ENCODE peak calls at places on chromosomes 16 and 17, in seven cellular contexts. E, T, W, L, S, V and P are unnamed samples.

GRCh38 chr16:12758031-12758669 is 45.5 kb downstream of the CPPED1 start:
- DNase-seq in V (no peak), S (no peak), W (no peak), E (peak), T (no peak), L (peak), P (no peak)

GRCh38 chr17:44966348-44967025 is 1.6 kb downstream of the C1QL1 start:
- DNase-seq in S (no peak), T (no peak), W (no peak), V (no peak), E (no peak), L (no peak), P (no peak)

GRCh38 chr17:57391857-57392256 is 135.5 kb downstream of the MSI2 start:
- DNase-seq in L (no peak), E (no peak), W (no peak), V (no peak), T (no peak), S (no peak), P (no peak)

GRCh38 chr17:75250009-75250471 is 11.4 kb downstream of the GGA3 start:
- DNase-seq in L (no peak), E (peak), V (no peak), S (no peak), T (no peak), W (no peak), P (no peak)

GRCh38 chr17:48522990-48523389 is 7.8 kb downstream of the HOXB1 start:
- DNase-seq in T (no peak), W (no peak), E (no peak), S (no peak), L (no peak), V (no peak), P (no peak)

GRCh38 chr17:78414178-78415162 is 36.0 kb downstream of the PGS1 start:
- DNase-seq in V (no peak), S (no peak), W (no peak), E (no peak), T (no peak), L (no peak), P (no peak)

GRCh38 chr16:10282367-10282766 is 100.1 kb upstream of the GRIN2A start:
- DNase-seq in T (no peak), L (peak), S (no peak), V (no peak), E (no peak), W (no peak), P (no peak)

GRCh38 chr16:71383054-71383773 is 24.7 kb downstream of the CALB2 start:
- DNase-seq in W (peak), E (peak), L (peak), V (no peak), S (no peak), T (peak), P (no peak)

GRCh38 chr17:16585796-16586195 is 16.8 kb upstream of the ZNF287 start:
- DNase-seq in L (no peak), V (no peak), E (peak), W (no peak), T (no peak), S (no peak), P (no peak)

GRCh38 chr17:50211249-50212120 is 10.1 kb upstream of the COL1A1 start:
- DNase-seq in W (no peak), T (no peak), E (peak), V (peak), S (no peak), L (no peak), P (no peak)

GRCh38 chr16:10218490-10219206 is 36.4 kb upstream of the GRIN2A start:
- DNase-seq in W (no peak), V (no peak), E (no peak), T (no peak), S (no peak), L (no peak), P (no peak)

GRCh38 chr17:61149106-61149505 is 250.5 kb upstream of the TBX2 start:
- DNase-seq in V (no peak), T (no peak), L (no peak), S (no peak), E (no peak), W (no peak), P (no peak)

GRCh38 chr17:49629447-49629846 is 48.5 kb downstream of the SPOP start:
- DNase-seq in E (no peak), T (no peak), L (no peak), V (no peak), W (no peak), S (no peak), P (no peak)

GRCh38 chr16:68074850-68075249 is 10.3 kb upstream of the NFATC3 start:
- DNase-seq in S (peak), L (no peak), E (no peak), W (peak), V (no peak), T (no peak), P (no peak)

GRCh38 chr16:56812884-56813283 is 52.1 kb upstream of the SLC12A3 start:
- DNase-seq in E (peak), S (no peak), T (no peak), W (no peak), L (no peak), V (no peak), P (no peak)

GRCh38 chr17:13288248-13288647 is 270.4 kb upstream of the ELAC2 start:
- DNase-seq in T (no peak), S (no peak), W (no peak), L (no peak), V (no peak), E (no peak), P (no peak)

GRCh38 chr16:55562936-55563335 is 3.5 kb upstream of the CAPNS2 start:
- DNase-seq in L (no peak), E (peak), S (no peak), W (no peak), V (no peak), T (peak), P (no peak)

GRCh38 chr17:1347681-1348318 is 52.2 kb downstream of the YWHAE start:
- DNase-seq in T (no peak), S (peak), W (no peak), E (no peak), V (no peak), L (peak), P (no peak)

GRCh38 chr17:79034931-79035485 is 11.0 kb downstream of the C1QTNF1 start:
- DNase-seq in W (no peak), V (peak), T (no peak), S (no peak), E (no peak), L (no peak), P (no peak)

GRCh38 chr17:76793775-76794174 is 55.9 kb downstream of the MFSD11 start:
- DNase-seq in S (peak), V (no peak), L (no peak), W (peak), E (peak), T (no peak), P (no peak)

GRCh38 chr16:57892041-57892440 is 78.9 kb downstream of the CNGB1 start:
- DNase-seq in S (no peak), T (peak), L (no peak), E (peak), V (no peak), W (no peak), P (peak)

GRCh38 chr16:69930117-69930776 is 20.9 kb upstream of the CLEC18A start:
- DNase-seq in T (no peak), E (peak), L (peak), W (peak), S (peak), V (peak), P (no peak)

GRCh38 chr17:28117304-28117703 is 74.8 kb downstream of the NLK start:
- DNase-seq in W (no peak), S (no peak), E (no peak), T (no peak), L (no peak), V (no peak), P (no peak)

DNA sequence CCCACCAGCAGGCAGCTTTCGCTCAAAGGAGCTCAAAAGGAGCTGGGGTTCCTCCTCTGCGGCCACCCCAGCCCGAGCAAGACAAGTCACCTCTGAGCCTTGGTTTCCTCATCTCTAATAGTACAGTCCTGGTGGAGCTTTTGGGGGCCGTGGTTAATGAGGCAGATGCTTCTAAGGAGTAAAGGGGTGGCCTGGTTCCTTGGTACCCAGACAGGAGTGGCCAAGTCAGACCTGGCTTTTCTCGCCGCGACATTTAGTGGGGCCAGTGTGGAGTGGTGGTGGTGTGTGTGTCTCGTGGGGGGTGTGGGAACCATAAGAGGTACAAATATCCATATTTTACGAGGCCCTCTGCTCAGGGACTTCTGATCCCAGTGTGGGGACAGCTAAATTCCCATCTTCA is 6.7 kb downstream of the FOXF1 start:
- DNase-seq in E (no peak), L (no peak), S (no peak), V (no peak), T (no peak), W (no peak), P (no peak)
- H3K4me3 ChIP-seq in E (no peak), L (no peak), S (no peak), V (no peak), T (no peak), W (no peak), P (no peak)

GRCh38 chr17:69871318-69871717 is 203.7 kb upstream of the KCNJ16 start:
- DNase-seq in T (no peak), L (no peak), S (no peak), V (no peak), E (no peak), W (no peak), P (no peak)

GRCh38 chr17:69872675-69873262 is 202.3 kb upstream of the KCNJ16 start:
- DNase-seq in E (no peak), T (no peak), L (no peak), W (no peak), V (no peak), S (no peak), P (no peak)

GRCh38 chr17:69869667-69870066 is 205.4 kb upstream of the KCNJ16 start:
- DNase-seq in V (no peak), T (no peak), E (no peak), S (no peak), L (no peak), W (no peak), P (no peak)

GRCh38 chr17:69870751-69871199 is 204.2 kb upstream of the KCNJ16 start:
- DNase-seq in E (no peak), S (no peak), W (no peak), L (peak), T (peak), V (no peak), P (peak)

DNA sequence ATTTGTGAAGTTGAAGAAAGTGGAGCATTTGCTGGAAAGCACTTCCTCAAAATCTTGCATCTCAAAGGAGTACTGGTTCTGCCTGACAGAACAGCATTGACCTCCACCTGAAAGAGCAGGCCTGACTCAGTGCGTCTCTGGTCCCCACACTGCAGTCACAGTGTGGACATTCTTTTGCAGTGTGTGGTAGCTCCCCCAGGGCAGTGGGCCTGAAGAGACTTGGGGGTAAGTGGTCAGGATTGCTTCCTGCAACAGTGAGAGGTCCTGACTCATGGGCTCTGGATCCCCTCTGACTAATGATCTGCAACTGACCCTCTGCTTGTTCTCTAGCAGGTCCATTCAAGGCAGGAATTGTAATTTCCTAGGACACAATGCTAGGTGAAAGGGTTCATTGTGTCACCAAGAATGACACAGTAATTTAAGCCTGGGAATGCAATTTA is 204.9 kb upstream of the KCNJ16 start:
- DNase-seq in V (no peak), L (no peak), E (peak), T (no peak), S (no peak), W (no peak), P (no peak)
- H3K4me3 ChIP-seq in V (no peak), L (no peak), E (no peak), T (no peak), S (no peak), W (no peak), P (no peak)

GRCh38 chr16:980595-980854 is 1.0 kb upstream of the SOX8 start:
- DNase-seq in T (no peak), L (no peak), V (no peak), E (no peak), W (no peak), S (no peak), P (no peak)
- H3K4me3 ChIP-seq in T (no peak), L (peak), V (peak), E (no peak), W (no peak), S (peak), P (no peak)

GRCh38 chr17:39612935-39613465 is 5.3 kb upstream of the NEUROD2 start:
- DNase-seq in E (no peak), T (no peak), L (no peak), S (no peak), V (no peak), W (no peak), P (no peak)
- H3K4me3 ChIP-seq in E (no peak), T (no peak), L (no peak), S (no peak), V (no peak), W (no peak), P (no peak)

DNA sequence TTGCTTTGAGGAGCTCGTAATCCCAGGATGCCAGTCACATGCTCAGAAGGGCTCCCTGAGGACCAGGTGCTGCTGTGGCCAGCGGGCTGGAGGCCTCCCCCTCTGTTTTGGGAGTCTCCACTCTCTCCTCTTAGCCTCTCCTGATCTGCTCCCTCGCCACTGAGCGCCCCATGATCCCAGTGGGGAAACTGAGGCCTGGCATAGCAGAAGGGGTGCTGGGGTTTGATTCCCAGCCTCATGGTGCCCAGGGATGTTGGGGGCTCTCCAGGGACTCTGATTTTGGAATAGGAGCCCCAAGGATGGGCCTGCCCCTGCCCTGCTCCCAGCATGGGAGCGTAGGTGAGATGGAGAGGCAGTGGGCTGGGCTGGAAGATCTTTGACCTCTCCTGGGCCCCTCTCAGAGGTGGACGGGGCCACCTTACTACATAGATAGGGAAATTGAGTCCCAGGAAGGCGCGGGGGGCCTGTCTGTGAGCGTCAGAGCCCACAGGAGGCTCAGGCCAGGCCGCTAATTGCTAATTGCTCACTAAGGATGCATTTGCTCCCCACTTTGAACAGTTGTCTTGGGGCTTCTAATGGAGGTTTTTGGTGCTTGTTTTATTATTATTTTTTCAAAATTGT is 525 bp upstream of the ADCY7 start:
- DNase-seq in E (no peak), W (no peak), S (no peak), V (no peak), T (no peak), L (no peak), P (no peak)
- H3K4me3 ChIP-seq in E (peak), W (peak), S (no peak), V (no peak), T (no peak), L (no peak), P (no peak)

GRCh38 chr17:40327735-40328385 is 18.9 kb downstream of the RARA start:
- DNase-seq in L (no peak), T (no peak), V (no peak), W (no peak), E (no peak), S (no peak), P (no peak)
- H3K4me3 ChIP-seq in L (no peak), T (no peak), V (no peak), W (no peak), E (no peak), S (no peak), P (no peak)

DNA sequence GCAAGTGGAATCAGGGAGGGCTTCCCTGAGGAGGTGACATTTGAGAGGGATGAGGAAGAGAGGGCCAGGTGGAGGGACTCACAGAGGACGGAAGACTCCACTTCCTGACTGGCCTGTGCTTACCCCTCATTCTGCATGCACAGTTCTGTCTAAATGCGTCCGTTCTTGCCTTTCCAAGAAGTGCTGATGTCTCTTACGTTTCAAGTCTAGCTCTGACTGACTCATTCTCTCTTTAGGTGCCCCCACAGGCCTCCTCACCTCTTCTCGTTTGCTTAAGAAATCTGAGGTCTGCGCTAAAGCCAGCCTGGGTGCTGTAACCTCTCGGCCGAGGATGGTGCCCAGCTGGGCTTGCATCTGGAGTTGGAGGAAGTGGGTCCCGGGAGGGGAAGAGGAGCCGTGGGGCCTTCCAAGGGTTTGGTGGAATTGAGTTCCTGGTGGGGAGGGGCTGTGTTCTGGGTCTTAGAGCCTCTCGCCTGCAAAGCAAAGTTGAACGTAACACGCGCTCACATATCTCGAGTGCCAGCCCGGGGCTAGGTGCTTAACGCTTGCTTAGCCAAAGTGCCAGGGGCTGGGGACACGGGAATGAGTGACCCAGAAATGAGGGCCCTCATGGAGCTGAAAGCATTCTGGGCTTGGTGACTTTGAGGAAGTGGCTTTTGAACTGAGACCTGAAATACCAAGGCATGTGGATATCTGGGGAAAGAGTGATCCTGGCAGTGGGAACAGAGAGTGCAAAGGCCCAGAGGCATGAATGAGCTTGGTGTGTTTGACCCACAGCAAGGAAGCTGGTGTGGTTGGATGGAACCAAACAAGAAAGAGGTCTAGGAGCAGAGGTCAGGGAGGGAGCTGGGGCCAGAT is 4.9 kb downstream of the IL4R start:
- DNase-seq in L (peak), E (peak), V (peak), T (no peak), W (peak), S (peak), P (no peak)
- H3K4me3 ChIP-seq in L (no peak), E (peak), V (no peak), T (no peak), W (no peak), S (no peak), P (no peak)

GRCh38 chr17:5468075-5468473 is 708 bp downstream of the DHX33 start:
- DNase-seq in S (peak), L (no peak), T (no peak), E (no peak), V (no peak), W (peak), P (no peak)

GRCh38 chr17:5464717-5465507 is 3.9 kb downstream of the DHX33 start:
- DNase-seq in W (no peak), V (no peak), E (no peak), S (no peak), T (no peak), L (no peak), P (no peak)

GRCh38 chr17:5472511-5472910 is 3.7 kb upstream of the DHX33 start:
- DNase-seq in V (no peak), S (no peak), L (no peak), E (no peak), T (no peak), W (no peak), P (no peak)

GRCh38 chr17:5466295-5466694 is 2.5 kb downstream of the DHX33 start:
- DNase-seq in V (no peak), S (no peak), E (no peak), W (no peak), L (no peak), T (no peak), P (no peak)

GRCh38 chr17:5467416-5467815 is 1.4 kb downstream of the DHX33 start:
- DNase-seq in S (no peak), V (no peak), W (no peak), E (no peak), L (no peak), T (no peak), P (no peak)
- H3K4me3 ChIP-seq in S (peak), V (peak), W (peak), E (peak), L (peak), T (peak), P (peak)

DNA sequence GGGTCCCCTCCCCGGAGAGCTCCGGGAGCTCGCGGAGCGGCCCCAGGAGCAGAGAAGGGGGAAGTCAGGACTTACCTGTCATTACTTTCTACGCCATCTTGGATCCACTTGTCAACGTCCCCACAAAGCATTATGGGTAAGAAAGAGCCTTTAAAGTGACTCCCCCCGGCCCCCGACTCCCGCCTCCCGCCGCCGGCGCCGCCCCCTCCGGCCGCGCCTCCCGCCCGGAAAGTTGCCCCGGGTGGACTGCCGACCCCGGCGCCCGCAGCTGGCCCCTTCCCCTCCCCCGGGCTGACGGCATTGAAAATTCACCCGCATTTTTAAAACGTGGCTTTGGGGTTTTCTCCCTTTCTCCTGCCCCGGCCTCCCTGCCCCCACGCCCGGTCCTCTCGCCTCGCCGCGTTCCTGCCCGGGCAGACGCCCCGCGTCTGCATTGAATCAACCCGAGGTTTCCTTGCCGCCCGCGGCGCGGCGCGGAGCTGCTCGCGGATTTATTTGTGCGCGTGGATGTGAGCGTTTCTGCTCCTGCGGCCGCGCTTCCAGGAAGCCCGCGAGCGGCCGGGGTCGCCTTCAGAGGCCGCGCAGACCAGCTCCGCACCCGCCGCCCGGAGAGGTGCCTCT is at the start of gene HELZ:
- DNase-seq in L (peak), W (peak), E (peak), T (no peak), S (peak), V (peak), P (no peak)
- H3K4me3 ChIP-seq in L (peak), W (peak), E (peak), T (peak), S (peak), V (peak), P (peak)

GRCh38 chr17:35947156-35947585 is 3.7 kb upstream of the LYZL6 start:
- DNase-seq in T (no peak), L (peak), W (peak), V (peak), E (peak), S (peak), P (no peak)
- H3K4me3 ChIP-seq in T (no peak), L (no peak), W (no peak), V (no peak), E (peak), S (peak), P (no peak)